ENCODE peak calls at places on chromosomes 16 and 17, in six cellular contexts. A is IMR-90, J is H1, G is trophoblast cell, L is mesendoderm, Q is neuronal stem cell. I is an unnamed sample.

GRCh38 chr16:12321363-12321762 is 344.8 kb downstream of the SNX29 start:
- DNase-seq in A (no peak), G (no peak), Q (no peak), L (no peak), J (no peak), I (no peak)

GRCh38 chr17:34788696-34789095 is 172.6 kb downstream of the CCT6B start:
- DNase-seq in L (no peak), Q (no peak), A (no peak), G (no peak), J (no peak), I (no peak)

GRCh38 chr16:78503501-78504110 is 404.2 kb downstream of the WWOX start:
- DNase-seq in L (peak; percentile 63), G (peak; percentile 78), A (peak; percentile 11), J (no peak), Q (peak; percentile 64), I (peak; percentile 71)

GRCh38 chr17:50155115-50155819 is 4.8 kb upstream of the PPP1R9B start:
- DNase-seq in J (no peak), L (no peak), A (peak; percentile 63), G (no peak), Q (no peak), I (peak; percentile 50)

GRCh38 chr16:793414-793813 is 5.0 kb downstream of the CHTF18 start:
- DNase-seq in J (no peak), G (no peak), Q (no peak), A (no peak), L (no peak), I (no peak)

GRCh38 chr16:27444015-27444414 is 42.0 kb downstream of the IL21R start:
- DNase-seq in L (no peak), Q (no peak), G (peak; percentile 85), A (peak; percentile 65), J (no peak), I (peak; percentile 13)

GRCh38 chr17:22463110-22463850 is 771.0 kb downstream of the KCNJ18 start:
- DNase-seq in J (no peak), A (no peak), Q (no peak), G (no peak), L (no peak), I (no peak)

GRCh38 chr17:18277076-18277475 is 16.6 kb downstream of the MIEF2 start:
- DNase-seq in G (no peak), A (no peak), J (no peak), L (no peak), Q (no peak), I (no peak)

GRCh38 chr16:2914233-2914632 is 2.5 kb downstream of the FLYWCH1 start:
- DNase-seq in G (no peak), A (no peak), Q (no peak), L (peak; percentile 40), J (no peak), I (no peak)

GRCh38 chr17:62075308-62075815 is 10.3 kb upstream of the MED13 start:
- DNase-seq in J (no peak), Q (no peak), L (no peak), A (peak; percentile 62), G (peak; percentile 82), I (peak; percentile 12)

GRCh38 chr17:40075216-40076100 is 12.7 kb downstream of the THRA start:
- DNase-seq in J (peak; percentile 92), G (peak; percentile 78), A (peak; percentile 48), Q (peak; percentile 84), L (peak; percentile 87), I (peak; percentile 70)

GRCh38 chr17:65117384-65118035 is 19.7 kb upstream of the RGS9 start:
- DNase-seq in L (no peak), A (no peak), G (no peak), J (no peak), Q (no peak), I (no peak)

GRCh38 chr16:1620391-1620790 is 8.2 kb downstream of the CRAMP1 start:
- DNase-seq in Q (no peak), A (no peak), L (no peak), G (peak; percentile 84), J (no peak), I (no peak)

GRCh38 chr16:87445486-87445885 is 47.3 kb downstream of the ZCCHC14 start:
- DNase-seq in J (no peak), A (peak; percentile 63), Q (no peak), L (no peak), G (no peak), I (peak; percentile 57)

GRCh38 chr17:50482110-50482509 is 3.5 kb downstream of the RSAD1 start:
- DNase-seq in L (no peak), Q (no peak), A (no peak), G (no peak), J (no peak), I (no peak)

GRCh38 chr17:40480501-40481003 is 20.9 kb downstream of the TNS4 start:
- DNase-seq in L (peak; percentile 90), A (no peak), Q (no peak), G (no peak), J (no peak), I (no peak)

GRCh38 chr16:70750893-70751467 is 50.0 kb downstream of the VAC14 start:
- DNase-seq in L (no peak), Q (no peak), G (peak; percentile 27), A (peak; percentile 99), J (no peak), I (peak; percentile 99)

GRCh38 chr17:20158580-20158979 is 149.4 kb downstream of the SPECC1 start:
- DNase-seq in Q (no peak), L (no peak), A (no peak), J (no peak), G (no peak), I (no peak)

GRCh38 chr16:28951410-28951943 is 740 bp downstream of the NFATC2IP start:
- DNase-seq in A (no peak), J (no peak), G (peak; percentile 27), L (peak; percentile 22), Q (no peak), I (no peak)

GRCh38 chr17:41785876-41786226 is 660 bp downstream of the JUP start:
- DNase-seq in J (peak; percentile 76), L (peak; percentile 80), Q (no peak), A (no peak), G (no peak), I (no peak)
- H3K4me3 ChIP-seq in J (peak overlapping the region; percentile 64), L (peak overlapping the region; percentile 77), Q (peak overlapping the region; percentile 66), A (peak overlapping the region; percentile 55), G (peak overlapping the region; percentile 94), I (peak overlapping the region; percentile 71)

DNA sequence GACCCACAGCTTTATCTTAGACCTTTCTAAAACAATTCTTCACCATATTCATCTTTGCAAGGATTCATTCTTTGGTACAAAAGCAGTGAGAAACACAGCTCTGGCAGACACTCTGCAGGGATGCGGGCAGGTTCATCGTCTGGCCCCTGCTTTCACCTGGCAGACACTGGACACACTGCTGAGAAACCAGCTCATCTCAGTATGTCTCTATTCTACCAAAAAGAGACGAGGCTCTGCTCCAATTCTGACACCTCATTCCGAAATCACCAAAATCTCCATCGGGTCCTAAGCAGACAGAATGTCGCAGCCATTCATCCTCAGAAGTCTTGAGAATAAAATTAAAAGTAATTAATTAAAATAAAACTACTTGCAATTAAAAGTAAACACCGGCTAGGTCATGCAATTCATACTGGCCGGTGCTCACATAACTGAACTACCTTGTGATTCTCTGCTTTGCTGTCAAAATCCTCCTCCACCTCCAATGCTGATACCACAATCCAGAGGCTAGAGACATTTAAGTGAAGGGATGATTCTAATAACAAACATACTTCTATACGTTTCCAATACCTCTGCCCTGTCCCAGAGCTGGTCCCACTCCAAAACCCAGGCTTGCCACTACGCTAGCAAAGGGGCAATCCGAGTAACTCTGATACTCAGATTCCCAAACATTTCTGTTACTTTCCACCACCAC is 1.3 kb downstream of the RNF157 start:
- DNase-seq in L (no peak), Q (no peak), G (no peak), J (no peak), A (no peak), I (no peak)
- H4K8ac ChIP-seq in L (no peak overlapping the region), Q (no peak overlapping the region), G (no peak overlapping the region), J (no peak overlapping the region), A (no peak overlapping the region), I (no peak overlapping the region)

GRCh38 chr17:79951361-79952264 is 84.1 kb downstream of the TBC1D16 start:
- DNase-seq in G (peak; percentile 17), L (peak; percentile 45), Q (no peak), A (peak; percentile 89), J (no peak), I (peak; percentile 96)

GRCh38 chr17:79950711-79951110 is 85.0 kb downstream of the TBC1D16 start:
- DNase-seq in J (no peak), A (no peak), L (peak; percentile 70), Q (peak; percentile 61), G (no peak), I (no peak)

GRCh38 chr17:79948918-79949645 is 86.6 kb downstream of the TBC1D16 start:
- DNase-seq in J (peak; percentile 63), A (no peak), L (no peak), Q (no peak), G (no peak), I (no peak)

GRCh38 chr17:79949646-79950292 is 85.9 kb downstream of the TBC1D16 start:
- DNase-seq in G (no peak), L (peak; percentile 58), Q (peak; percentile 65), A (no peak), J (peak; percentile 76), I (no peak)

DNA sequence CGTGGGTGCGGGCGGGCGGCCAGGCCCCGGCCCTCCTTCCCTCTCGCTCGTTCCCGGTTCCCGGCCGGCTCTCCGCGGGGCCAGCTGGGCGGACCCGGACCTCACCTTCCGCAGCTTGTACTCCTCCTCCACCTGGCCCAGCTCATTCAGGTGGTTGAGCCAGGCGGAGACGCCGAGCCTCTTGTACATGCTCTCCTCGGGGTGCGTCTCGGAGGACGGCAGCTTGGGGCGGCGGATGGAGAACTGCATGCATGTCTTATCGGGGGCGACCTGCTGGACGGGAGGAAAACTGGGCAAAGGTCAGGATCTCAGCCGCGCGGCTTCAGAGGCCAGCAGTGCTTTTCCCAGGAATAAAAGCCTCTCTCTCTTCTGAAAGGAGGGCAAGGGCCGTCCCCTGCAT is 85.4 kb downstream of the TBC1D16 start:
- DNase-seq in G (no peak), L (no peak), A (no peak), J (peak; percentile 78), Q (peak; percentile 59), I (no peak)
- H3K4me3 ChIP-seq in G (no peak overlapping the region), L (no peak overlapping the region), A (no peak overlapping the region), J (peak overlapping the region; percentile 21), Q (peak overlapping the region; percentile 31), I (no peak overlapping the region)

DNA sequence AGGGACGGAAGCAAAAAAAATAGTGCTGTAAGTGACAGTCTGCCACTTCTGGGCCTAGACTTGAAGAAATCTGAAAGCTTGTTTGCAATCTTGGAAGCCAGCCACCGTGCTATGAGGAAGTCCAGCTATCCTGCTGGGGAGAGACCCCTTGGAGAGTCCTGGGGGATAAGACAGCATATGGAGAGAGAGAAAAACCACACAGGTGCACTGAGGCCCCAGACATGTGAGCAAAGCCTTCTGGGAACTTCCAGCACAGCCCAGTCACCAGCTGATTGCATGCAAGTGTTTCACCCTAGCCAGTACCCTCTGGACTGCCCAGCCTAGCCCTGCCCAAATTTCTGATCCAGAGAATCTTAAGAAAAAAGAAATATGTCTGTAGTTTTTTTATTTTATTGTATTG is 12.6 kb upstream of the ALOX12B start:
- DNase-seq in J (no peak), Q (no peak), L (no peak), G (no peak), A (no peak), I (no peak)
- H4K8ac ChIP-seq in J (no peak overlapping the region), Q (no peak overlapping the region), L (no peak overlapping the region), G (no peak overlapping the region), A (no peak overlapping the region), I (no peak overlapping the region)